ENCODE peak calls at places on chromosomes 12 and 14, in ten cellular contexts. Q is astrocyte; J is cardiac fibroblast; C is AG10803; O is progenitor cell of endocrine pancreas; K is CD8-positive, alpha-beta T cell; M is WTC11; I is A549; B is pancreas; T is left ventricle myocardium inferior. G is an unnamed sample.

GRCh38 chr12:53159195-53159834 is 21.2 kb upstream of the ZNF740 start:
- DNase-seq in Q (peak; percentile 26), J (peak; percentile 83), C (peak; percentile 73), O (peak; percentile 73), K (peak; percentile 85), M (peak; percentile 95), I (peak; percentile 96), B (peak; percentile 56), T (peak; percentile 81), G (peak; percentile 91)

GRCh38 chr14:35558680-35559079 is 24.7 kb downstream of the INSM2 start:
- DNase-seq in Q (no peak), J (no peak), C (no peak), O (no peak), K (no peak), M (no peak), I (no peak), B (no peak), T (no peak), G (no peak)

GRCh38 chr12:6335451-6336078 is 6.3 kb downstream of the TNFRSF1A start:
- DNase-seq in Q (peak; percentile 84), J (peak; percentile 88), C (peak; percentile 84), O (no peak), K (peak; percentile 92), M (peak; percentile 51), I (peak; percentile 86), B (peak; percentile 79), T (peak; percentile 72), G (no peak)

GRCh38 chr12:68403296-68403695 is 71.1 kb upstream of the MDM1 start:
- DNase-seq in Q (no peak), J (no peak), C (peak; percentile 29), O (no peak), K (no peak), M (no peak), I (no peak), B (no peak), T (no peak), G (no peak)

GRCh38 chr14:99676657-99677056 is 7.4 kb upstream of the CYP46A1 start:
- DNase-seq in Q (no peak), J (no peak), C (no peak), O (no peak), K (no peak), M (no peak), I (no peak), B (no peak), T (no peak), G (no peak)

GRCh38 chr12:109804820-109805761 is 28.1 kb downstream of the TRPV4 start:
- DNase-seq in Q (peak; percentile 17), J (peak; percentile 64), C (peak; percentile 43), O (peak; percentile 46), K (peak; percentile 62), M (peak; percentile 82), I (peak; percentile 82), B (peak; percentile 38), T (peak; percentile 69), G (peak; percentile 84)

GRCh38 chr12:122244565-122245371 is 18.9 kb upstream of the DIABLO start:
- DNase-seq in Q (no peak), J (no peak), C (no peak), O (no peak), K (no peak), M (no peak), I (no peak), B (no peak), T (no peak), G (no peak)

GRCh38 chr14:63614964-63615363 is 26.7 kb downstream of the WDR89 start:
- DNase-seq in Q (peak; percentile 41), J (peak; percentile 83), C (peak; percentile 71), O (no peak), K (no peak), M (no peak), I (no peak), B (no peak), T (no peak), G (no peak)

GRCh38 chr12:112900298-112901145 is 6.2 kb upstream of the OAS1 start:
- DNase-seq in Q (peak; percentile 4), J (peak; percentile 62), C (peak; percentile 42), O (no peak), K (no peak), M (peak; percentile 41), I (peak; percentile 61), B (peak; percentile 23), T (no peak), G (peak; percentile 33)

DNA sequence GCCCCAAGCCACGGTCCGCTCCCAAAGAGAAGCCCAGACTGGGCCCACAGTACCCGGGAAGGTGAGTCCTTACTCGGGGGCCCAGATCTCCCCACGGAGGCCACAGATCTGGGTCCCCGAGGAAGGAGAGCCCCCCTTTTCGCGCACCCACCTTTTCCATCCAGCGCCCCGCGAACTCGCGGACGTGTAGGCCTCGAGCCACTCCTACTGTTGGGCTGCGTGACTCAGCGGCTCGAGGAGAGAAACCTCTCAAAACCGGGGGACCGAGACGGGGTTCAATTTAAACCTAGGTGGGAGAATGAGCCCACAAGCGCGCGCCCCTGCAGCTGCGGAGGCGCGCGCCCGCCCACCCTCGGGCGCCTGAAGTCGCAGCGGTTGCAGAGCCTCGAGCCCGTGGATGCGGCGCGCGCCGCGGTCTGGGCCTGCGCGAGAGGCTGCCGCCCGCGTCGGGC is 6.3 kb downstream of the SIX6 start:
- DNase-seq in Q (no peak), J (no peak), C (no peak), O (no peak), K (no peak), M (no peak), I (no peak), B (no peak), T (no peak), G (no peak)
- TF ChIP-seq CTCF in Q (no peak), J (no peak), C (no peak), O (no peak), K (no peak), M (peak; percentile 6), I (no peak), B (no peak), T (no peak), G (peak; percentile 19)

DNA sequence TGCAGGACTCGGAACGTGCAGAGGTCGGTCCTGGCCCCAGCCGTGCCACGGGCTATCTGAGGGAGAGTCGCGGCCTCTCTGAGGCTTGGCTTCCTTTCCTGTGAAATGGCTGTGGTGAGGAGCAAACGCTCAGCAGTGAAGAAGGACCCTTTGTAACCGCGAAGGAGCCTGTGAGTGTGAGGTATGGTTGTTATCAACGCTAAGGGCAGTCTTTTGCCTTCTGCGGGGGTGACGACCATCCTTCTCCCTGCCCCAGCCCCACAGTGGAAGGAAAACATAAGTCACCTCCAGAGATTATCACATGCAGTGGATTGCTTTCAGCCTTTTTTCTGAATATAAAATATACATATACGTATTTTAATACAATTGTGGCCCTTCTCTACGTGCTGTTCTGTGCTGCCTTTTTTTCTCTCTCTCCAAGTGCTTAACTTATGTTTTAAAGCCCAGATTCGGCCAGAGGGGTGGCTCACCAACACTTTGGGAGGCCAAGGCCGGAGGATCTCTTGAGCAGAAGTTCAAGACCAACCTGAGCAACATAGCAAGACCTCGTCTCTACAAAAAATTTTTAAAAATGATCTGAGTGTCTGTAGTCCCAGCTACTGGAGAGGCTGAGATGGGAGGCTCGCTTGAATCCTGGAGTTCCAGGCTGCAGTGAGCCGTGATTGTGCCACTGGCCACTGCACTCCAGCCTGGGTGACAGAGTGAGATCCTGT is 17.4 kb downstream of the TAMALIN start:
- DNase-seq in Q (peak; percentile 18), J (no peak), C (no peak), O (no peak), K (no peak), M (no peak), I (no peak), B (no peak), T (no peak), G (no peak)
- TF ChIP-seq CTCF in Q (no peak), J (no peak), C (no peak), O (peak; percentile 6), K (peak; percentile 33), M (peak; percentile 43), I (peak; percentile 14), B (no peak), T (peak; percentile 7), G (peak; percentile 67)

DNA sequence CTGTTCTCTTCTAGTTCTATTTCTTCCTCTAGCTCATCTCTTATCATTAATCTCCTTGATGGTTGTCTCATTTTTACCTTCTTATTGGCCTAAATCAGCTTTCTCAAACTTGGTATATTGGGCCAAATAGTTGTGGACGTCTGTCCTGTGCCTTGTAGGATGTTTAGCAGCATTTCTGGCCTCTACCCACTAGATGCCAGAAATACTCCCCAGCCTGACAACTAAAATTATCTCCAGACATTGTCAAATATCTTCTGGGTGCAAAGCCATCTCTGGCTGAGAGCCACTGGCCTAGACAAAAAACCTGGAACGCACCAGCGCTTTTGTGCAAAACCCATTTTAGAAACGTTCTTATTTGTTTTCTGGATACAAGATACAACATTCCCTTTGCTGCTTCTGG is 38.8 kb upstream of the LRRC10 start:
- DNase-seq in Q (no peak), J (peak; percentile 6), C (peak; percentile 17), O (no peak), K (no peak), M (no peak), I (no peak), B (no peak), T (no peak), G (no peak)
- TF ChIP-seq CTCF in Q (no peak), J (no peak), C (no peak), O (no peak), K (no peak), M (no peak), I (peak; percentile 13), B (no peak), T (no peak), G (no peak)

GRCh38 chr14:20655851-20656250 is 14.4 kb upstream of the OR6S1 start:
- DNase-seq in Q (no peak), J (no peak), C (no peak), O (no peak), K (no peak), M (no peak), I (no peak), B (no peak), T (no peak), G (no peak)
- TF ChIP-seq CTCF in Q (no peak), J (no peak), C (no peak), O (no peak), K (no peak), M (no peak), I (no peak), B (no peak), T (no peak), G (no peak)

GRCh38 chr12:111764120-111764821 is 2.5 kb upstream of the ALDH2 start:
- DNase-seq in Q (no peak), J (no peak), C (no peak), O (no peak), K (no peak), M (no peak), I (no peak), B (no peak), T (no peak), G (no peak)
- TF ChIP-seq CTCF in Q (no peak), J (no peak), C (no peak), O (no peak), K (no peak), M (no peak), I (no peak), B (no peak), T (no peak), G (no peak)

GRCh38 chr12:124780336-124780735 is 83.3 kb downstream of the SCARB1 start:
- DNase-seq in Q (no peak), J (no peak), C (no peak), O (no peak), K (no peak), M (no peak), I (no peak), B (no peak), T (no peak), G (no peak)
- TF ChIP-seq CTCF in Q (no peak), J (no peak), C (no peak), O (no peak), K (no peak), M (no peak), I (no peak), B (no peak), T (no peak), G (no peak)